ENCODE peak calls at places on chromosomes 1 and 21, in ten cellular contexts. H is AG04449; J is WTC11; A is H9; F is cardiac fibroblast; O is choroid plexus epithelial cell; P is PC-9; E is colonic mucosa; I is activated CD8-positive, alpha-beta T cell treated with anti-CD3 and anti-CD28 coated beads for 36 hours; R is K562. L is an unnamed sample.

GRCh38 chr1:235960799-235961198 is 94.1 kb upstream of the LYST start:
- DNase-seq in E (no peak), I (no peak), F (no peak), J (no peak), O (no peak), A (no peak), H (no peak), R (no peak), P (no peak), L (no peak)

GRCh38 chr1:30476476-30476875 is 246.9 kb downstream of the MATN1 start:
- DNase-seq in J (no peak), A (no peak), F (no peak), H (no peak), E (no peak), P (no peak), R (no peak), I (no peak), O (no peak), L (no peak)

GRCh38 chr1:234942869-234943501 is 185.7 kb downstream of the TOMM20 start:
- DNase-seq in H (no peak), F (no peak), O (no peak), E (no peak), R (no peak), J (no peak), A (no peak), P (no peak), I (no peak), L (no peak)

GRCh38 chr1:46735708-46736324 is 16.9 kb upstream of the EFCAB14 start:
- DNase-seq in A (peak), E (peak), I (peak), J (peak), R (peak), F (peak), O (peak), P (peak), H (no peak), L (peak)

GRCh38 chr1:19163261-19163660 is 46.8 kb downstream of the UBR4 start:
- DNase-seq in R (no peak), F (peak), O (peak), A (no peak), I (no peak), H (peak), P (no peak), E (no peak), J (no peak), L (peak)

GRCh38 chr21:25369524-25370300 is 237.6 kb downstream of the MRPL39 start:
- DNase-seq in R (no peak), P (no peak), F (peak), A (no peak), J (no peak), I (no peak), E (no peak), O (peak), H (no peak), L (peak)

GRCh38 chr1:1274931-1275431 is 1.3 kb upstream of the UBE2J2 start:
- DNase-seq in A (no peak), E (no peak), O (no peak), H (no peak), R (no peak), J (no peak), F (no peak), I (no peak), P (no peak), L (no peak)

GRCh38 chr21:43879348-43880110 is 14.5 kb downstream of the AGPAT3 start:
- DNase-seq in I (no peak), R (no peak), O (no peak), J (no peak), H (no peak), E (no peak), A (no peak), F (no peak), P (no peak), L (no peak)

GRCh38 chr1:163980391-163980790 is 578.6 kb upstream of the PBX1 start:
- DNase-seq in H (no peak), A (no peak), F (no peak), P (no peak), J (no peak), I (no peak), O (no peak), R (no peak), E (no peak), L (no peak)

GRCh38 chr1:200353232-200353631 is 56.6 kb downstream of the ZNF281 start:
- DNase-seq in E (no peak), R (no peak), H (no peak), I (no peak), A (no peak), F (peak), P (no peak), O (peak), J (no peak), L (no peak)

GRCh38 chr1:230972855-230973271 is 5.8 kb downstream of the TTC13 start:
- DNase-seq in P (peak), F (no peak), R (no peak), H (no peak), O (no peak), I (peak), A (no peak), E (peak), J (no peak), L (peak)

GRCh38 chr21:32378956-32379355 is 13.9 kb downstream of the URB1 start:
- DNase-seq in I (no peak), H (no peak), A (no peak), F (no peak), J (no peak), E (no peak), O (no peak), P (no peak), R (no peak), L (no peak)

GRCh38 chr1:154313066-154313356 is 7.9 kb upstream of the AQP10 start:
- DNase-seq in R (peak), J (no peak), O (no peak), A (no peak), E (no peak), I (no peak), H (no peak), F (no peak), P (no peak), L (no peak)

GRCh38 chr1:63289135-63289534 is 33.2 kb upstream of the FOXD3 start:
- DNase-seq in E (no peak), J (no peak), H (no peak), A (no peak), P (no peak), F (no peak), I (no peak), O (no peak), R (no peak), L (no peak)

GRCh38 chr1:21604208-21604957 is 64.8 kb downstream of the RAP1GAP start:
- DNase-seq in F (peak), R (no peak), J (no peak), O (no peak), H (no peak), E (no peak), I (no peak), P (no peak), A (no peak), L (no peak)

GRCh38 chr1:10899490-10900264 is 103.2 kb upstream of the CASZ1 start:
- DNase-seq in F (no peak), H (no peak), O (no peak), R (no peak), J (no peak), A (no peak), E (no peak), I (no peak), P (peak), L (no peak)

GRCh38 chr1:235513495-235514366 is 9.5 kb upstream of the B3GALNT2 start:
- DNase-seq in I (peak), F (peak), A (no peak), P (peak), R (peak), J (no peak), H (no peak), O (peak), E (peak), L (peak)

GRCh38 chr1:32878183-32878582 is 7.5 kb upstream of the FNDC5 start:
- DNase-seq in J (no peak), A (no peak), I (no peak), E (no peak), R (peak), H (no peak), P (peak), F (peak), O (peak), L (peak)

GRCh38 chr1:8818325-8818775 is 910 bp upstream of the RERE start:
- DNase-seq in I (peak), F (peak), E (peak), A (no peak), R (no peak), P (peak), O (peak), J (no peak), H (no peak), L (peak)

GRCh38 chr1:87600848-87601247 is 272.2 kb downstream of the LMO4 start:
- DNase-seq in J (no peak), O (peak), E (no peak), F (peak), R (no peak), P (no peak), A (no peak), H (no peak), I (no peak), L (no peak)

GRCh38 chr1:100387644-100388350 is 35.5 kb downstream of the CDC14A start:
- DNase-seq in R (no peak), I (no peak), P (no peak), H (no peak), A (no peak), J (no peak), E (no peak), O (peak), F (peak), L (no peak)

GRCh38 chr1:45238846-45239245 is 32.4 kb upstream of the ZSWIM5 start:
- DNase-seq in P (no peak), I (no peak), H (no peak), A (no peak), O (no peak), J (no peak), E (no peak), F (no peak), R (no peak), L (no peak)

GRCh38 chr1:45250544-45250943 is 44.1 kb upstream of the ZSWIM5 start:
- DNase-seq in E (no peak), O (no peak), F (no peak), R (no peak), P (no peak), J (no peak), H (no peak), A (no peak), I (no peak), L (no peak)

GRCh38 chr1:45243476-45244343 is 37.3 kb upstream of the ZSWIM5 start:
- DNase-seq in E (no peak), J (no peak), A (no peak), R (no peak), O (no peak), I (no peak), F (peak), H (no peak), P (no peak), L (peak)

GRCh38 chr1:45246760-45247159 is 40.4 kb upstream of the ZSWIM5 start:
- DNase-seq in F (peak), J (no peak), H (peak), O (peak), E (no peak), I (peak), P (peak), A (no peak), R (no peak), L (peak)

GRCh38 chr1:45244660-45245059 is 38.3 kb upstream of the ZSWIM5 start:
- DNase-seq in H (no peak), R (no peak), P (no peak), A (no peak), O (no peak), E (no peak), I (no peak), F (no peak), J (no peak), L (no peak)
- TF ChIP-seq CTCF in H (no peak), R (no peak), P (no peak), A (no peak), O (no peak), E (no peak), I (no peak), F (no peak), J (no peak), L (no peak)

GRCh38 chr21:28714795-28715464 is 277.7 kb downstream of the LTN1 start:
- DNase-seq in I (no peak), E (no peak), F (peak), O (peak), P (no peak), R (no peak), H (peak), J (no peak), A (no peak), L (peak)
- TF ChIP-seq CTCF in I (no peak), E (no peak), F (no peak), O (no peak), P (no peak), R (no peak), H (no peak), J (no peak), A (no peak), L (no peak)

GRCh38 chr1:219580019-219580676 is 32.8 kb downstream of the ZC3H11B start:
- DNase-seq in R (no peak), I (no peak), F (no peak), J (no peak), O (peak), E (no peak), P (no peak), H (no peak), A (no peak), L (no peak)

GRCh38 chr1:219581344-219581743 is 31.6 kb downstream of the ZC3H11B start:
- DNase-seq in P (peak), H (no peak), O (no peak), A (no peak), E (no peak), J (no peak), I (no peak), F (no peak), R (no peak), L (no peak)

GRCh38 chr1:219585837-219586465 is 27.0 kb downstream of the ZC3H11B start:
- DNase-seq in J (no peak), R (no peak), H (no peak), E (no peak), I (no peak), O (no peak), F (no peak), P (no peak), A (no peak), L (no peak)

GRCh38 chr1:219582310-219582709 is 30.6 kb downstream of the ZC3H11B start:
- DNase-seq in H (no peak), R (no peak), O (peak), J (no peak), A (no peak), I (no peak), E (no peak), P (no peak), F (peak), L (no peak)

DNA sequence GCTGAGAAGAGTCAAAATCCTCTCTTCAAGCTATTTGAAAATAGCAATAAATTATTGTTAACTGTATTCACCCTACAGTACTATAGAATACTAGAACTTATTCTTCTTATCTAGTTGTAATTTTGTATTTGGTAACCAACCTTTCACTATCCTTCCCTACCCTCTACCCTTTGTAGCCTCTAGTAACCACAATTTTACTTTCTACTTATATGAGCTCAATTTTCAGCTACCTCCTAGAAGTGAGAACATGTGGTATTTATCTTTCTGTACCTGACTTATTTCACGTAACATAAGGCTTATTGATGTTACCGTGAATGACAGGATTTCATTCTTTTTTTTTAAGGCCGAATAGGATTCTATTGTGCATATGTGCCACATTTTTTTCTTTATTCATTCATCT is 30.0 kb downstream of the ZC3H11B start:
- DNase-seq in H (no peak), I (no peak), O (no peak), J (no peak), E (no peak), A (no peak), P (no peak), R (no peak), F (no peak), L (no peak)
- TF ChIP-seq CTCF in H (no peak), I (no peak), O (no peak), J (no peak), E (no peak), A (no peak), P (no peak), R (no peak), F (no peak), L (no peak)

DNA sequence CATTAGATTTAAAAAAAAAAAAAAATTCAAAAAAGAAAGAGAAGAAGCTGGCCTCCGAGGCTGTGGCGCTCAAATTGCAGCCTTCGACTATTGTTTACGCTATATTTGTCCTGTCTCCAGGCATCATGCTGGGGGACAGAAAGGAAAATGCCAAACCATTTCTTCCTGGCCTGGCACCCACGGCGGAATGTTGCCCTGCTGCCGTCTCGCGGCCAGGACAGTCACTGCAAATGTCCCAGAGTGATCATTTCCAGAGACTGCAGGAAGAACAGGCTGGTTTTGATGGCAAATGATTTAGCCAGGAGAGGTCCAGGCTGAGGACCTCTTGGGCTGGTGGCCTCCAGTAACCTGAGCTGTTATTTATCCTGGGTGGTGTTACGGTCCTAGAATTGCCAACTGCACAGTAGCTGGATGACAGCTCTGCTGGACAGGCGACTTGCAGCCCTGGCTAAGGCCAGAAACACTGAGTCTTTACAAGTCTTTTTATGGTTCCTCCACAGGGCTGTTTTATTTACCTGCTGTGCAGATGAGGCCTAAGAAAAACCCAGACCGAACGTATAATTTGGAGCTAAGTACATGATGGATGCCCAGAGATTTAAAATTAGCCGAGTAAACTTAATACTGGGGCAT is 30.2 kb upstream of the LRRC38 start:
- DNase-seq in P (no peak), H (no peak), A (no peak), F (peak), E (no peak), R (peak), I (no peak), J (peak), O (peak), L (no peak)
- TF ChIP-seq CTCF in P (no peak), H (no peak), A (peak), F (peak), E (peak), R (peak), I (no peak), J (no peak), O (peak), L (peak)

GRCh38 chr1:68600049-68600661 is 103.3 kb upstream of the DEPDC1 start:
- DNase-seq in P (no peak), A (peak), F (peak), R (no peak), J (peak), I (peak), O (peak), E (no peak), H (no peak), L (no peak)
- TF ChIP-seq CTCF in P (peak), A (peak), F (peak), R (peak), J (peak), I (no peak), O (peak), E (peak), H (peak), L (peak)

GRCh38 chr1:43348809-43349593 is 9.8 kb upstream of the CDC20 start:
- DNase-seq in H (no peak), P (peak), J (peak), A (peak), F (peak), R (peak), O (peak), I (peak), E (peak), L (no peak)
- TF ChIP-seq CTCF in H (no peak), P (no peak), J (no peak), A (no peak), F (no peak), R (no peak), O (peak), I (no peak), E (no peak), L (no peak)

GRCh38 chr1:214404154-214404553 is 123.2 kb downstream of the SMYD2 start:
- DNase-seq in J (no peak), R (no peak), I (no peak), O (peak), P (no peak), F (peak), E (no peak), H (no peak), A (no peak), L (peak)

GRCh38 chr1:214400136-214400535 is 119.2 kb downstream of the SMYD2 start:
- DNase-seq in R (no peak), E (no peak), A (no peak), J (no peak), P (no peak), H (no peak), I (no peak), F (no peak), O (peak), L (no peak)

GRCh38 chr1:214403431-214403830 is 122.5 kb downstream of the SMYD2 start:
- DNase-seq in H (no peak), P (no peak), R (no peak), O (no peak), E (no peak), A (no peak), I (no peak), J (no peak), F (no peak), L (no peak)

GRCh38 chr1:214402583-214403216 is 121.7 kb downstream of the SMYD2 start:
- DNase-seq in I (no peak), R (no peak), H (no peak), O (peak), J (no peak), P (no peak), E (no peak), F (peak), A (no peak), L (no peak)

DNA sequence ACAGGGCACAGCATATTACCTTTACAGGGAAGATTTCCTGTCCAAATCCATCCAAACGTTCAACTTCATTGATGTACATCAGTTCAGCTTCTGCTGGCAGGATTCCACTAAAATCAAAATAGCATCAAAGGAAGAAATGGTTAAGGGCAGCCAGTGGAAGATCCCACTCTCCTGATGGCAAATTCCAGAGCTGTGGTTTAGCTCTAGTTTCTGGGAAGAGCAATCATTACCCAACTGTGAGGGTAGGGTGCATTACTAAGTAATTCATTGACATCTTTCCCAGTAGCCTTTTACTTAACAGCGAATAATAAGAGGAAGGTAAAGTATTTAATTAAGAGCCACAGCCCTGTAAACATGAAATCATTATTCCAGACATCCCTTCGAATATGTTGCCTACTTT is 120.7 kb downstream of the SMYD2 start:
- DNase-seq in I (no peak), A (no peak), F (no peak), R (no peak), O (no peak), P (no peak), J (no peak), E (no peak), H (no peak), L (no peak)
- TF ChIP-seq CTCF in I (no peak), A (no peak), F (no peak), R (no peak), O (no peak), P (no peak), J (no peak), E (no peak), H (no peak), L (no peak)

GRCh38 chr1:183361081-183361480 is 57.1 kb downstream of the NMNAT2 start:
- DNase-seq in A (no peak), O (no peak), J (no peak), H (no peak), E (no peak), R (no peak), I (no peak), P (no peak), F (no peak), L (no peak)

GRCh38 chr1:183356534-183357182 is 61.5 kb downstream of the NMNAT2 start:
- DNase-seq in I (no peak), R (no peak), H (no peak), F (no peak), P (no peak), O (no peak), E (no peak), J (no peak), A (no peak), L (no peak)

GRCh38 chr1:183355181-183355580 is 63.0 kb downstream of the NMNAT2 start:
- DNase-seq in E (no peak), A (no peak), F (no peak), O (no peak), H (no peak), P (no peak), I (no peak), R (no peak), J (no peak), L (no peak)

GRCh38 chr1:183353597-183353996 is 64.6 kb downstream of the NMNAT2 start:
- DNase-seq in E (no peak), I (no peak), H (no peak), P (peak), O (peak), F (no peak), A (peak), R (no peak), J (no peak), L (no peak)

DNA sequence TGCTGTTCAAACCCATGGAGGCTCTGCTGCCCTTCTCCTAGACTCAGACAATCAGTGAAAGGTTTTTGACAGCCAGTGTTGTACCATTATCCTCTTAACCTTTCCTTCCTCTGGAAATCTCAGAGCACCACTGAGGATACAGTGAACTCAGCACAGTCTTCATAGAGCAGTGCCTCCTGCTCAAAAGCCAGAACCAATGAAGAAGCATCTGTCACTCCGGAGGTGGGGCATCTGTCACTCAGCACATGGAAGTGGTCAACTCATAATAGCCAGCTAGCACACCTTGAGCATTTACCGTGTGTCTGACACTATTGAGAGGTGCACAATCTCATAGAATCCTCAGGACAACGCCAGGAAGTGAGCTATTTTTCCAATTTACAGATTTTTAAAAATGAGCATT is 62.4 kb downstream of the NMNAT2 start:
- DNase-seq in E (no peak), P (no peak), J (no peak), H (no peak), O (no peak), A (no peak), I (no peak), F (no peak), R (no peak), L (no peak)
- TF ChIP-seq CTCF in E (no peak), P (no peak), J (no peak), H (no peak), O (no peak), A (no peak), I (no peak), F (no peak), R (no peak), L (no peak)